ENCODE peak calls at places on chromosomes 7 and 10, in four cellular contexts. S is brain microvascular endothelial cell, B is thoracic aorta, Z is sigmoid colon. W is an unnamed sample.

GRCh38 chr7:114392686-114393085 is 21.9 kb upstream of the FOXP2 start:
- DNase-seq in S (peak; percentile 12), B (no peak), Z (no peak), W (no peak)

GRCh38 chr7:33444501-33444900 is 315.1 kb downstream of the BBS9 start:
- DNase-seq in S (no peak), B (no peak), Z (peak; percentile 61), W (no peak)

GRCh38 chr7:22357311-22358175 is 589 bp upstream of the RAPGEF5 start:
- DNase-seq in S (no peak), B (no peak), Z (no peak), W (no peak)

GRCh38 chr10:119445311-119445934 is 97.1 kb downstream of the RGS10 start:
- DNase-seq in S (peak; percentile 67), B (no peak), Z (peak; percentile 93), W (peak; percentile 64)

GRCh38 chr10:91349381-91349780 is 60.8 kb upstream of the HECTD2 start:
- DNase-seq in S (peak; percentile 94), B (peak; percentile 72), Z (no peak), W (no peak)

GRCh38 chr7:151632750-151633515 is 113.2 kb upstream of the RHEB start:
- DNase-seq in S (peak; percentile 52), B (no peak), Z (peak; percentile 73), W (no peak)

GRCh38 chr7:106501605-106502580 is 159.1 kb downstream of the CCDC71L start:
- DNase-seq in S (no peak), B (no peak), Z (no peak), W (no peak)

GRCh38 chr7:118590107-118590506 is 365.6 kb downstream of the ANKRD7 start:
- DNase-seq in S (peak; percentile 7), B (no peak), Z (no peak), W (no peak)

GRCh38 chr10:89576696-89577095 is 41.3 kb upstream of the SLC16A12 start:
- DNase-seq in S (no peak), B (no peak), Z (no peak), W (no peak)

GRCh38 chr10:122144199-122144598 is 126.9 kb upstream of the BTBD16 start:
- DNase-seq in S (no peak), B (no peak), Z (no peak), W (no peak)

GRCh38 chr10:76874151-76874550 is 763.5 kb downstream of the KCNMA1 start:
- DNase-seq in S (peak; percentile 46), B (peak; percentile 70), Z (peak; percentile 72), W (no peak)

GRCh38 chr10:110504111-110504735 is 6.5 kb downstream of the DUSP5 start:
- DNase-seq in S (peak; percentile 52), B (no peak), Z (peak; percentile 75), W (no peak)

GRCh38 chr7:1567893-1568292 is 1.9 kb downstream of the PSMG3 start:
- DNase-seq in S (peak; percentile 81), B (no peak), Z (no peak), W (no peak)
- H3K27ac ChIP-seq in S (peak overlapping the region; percentile 95), B (no peak overlapping the region), Z (no peak overlapping the region), W (no peak overlapping the region)

DNA sequence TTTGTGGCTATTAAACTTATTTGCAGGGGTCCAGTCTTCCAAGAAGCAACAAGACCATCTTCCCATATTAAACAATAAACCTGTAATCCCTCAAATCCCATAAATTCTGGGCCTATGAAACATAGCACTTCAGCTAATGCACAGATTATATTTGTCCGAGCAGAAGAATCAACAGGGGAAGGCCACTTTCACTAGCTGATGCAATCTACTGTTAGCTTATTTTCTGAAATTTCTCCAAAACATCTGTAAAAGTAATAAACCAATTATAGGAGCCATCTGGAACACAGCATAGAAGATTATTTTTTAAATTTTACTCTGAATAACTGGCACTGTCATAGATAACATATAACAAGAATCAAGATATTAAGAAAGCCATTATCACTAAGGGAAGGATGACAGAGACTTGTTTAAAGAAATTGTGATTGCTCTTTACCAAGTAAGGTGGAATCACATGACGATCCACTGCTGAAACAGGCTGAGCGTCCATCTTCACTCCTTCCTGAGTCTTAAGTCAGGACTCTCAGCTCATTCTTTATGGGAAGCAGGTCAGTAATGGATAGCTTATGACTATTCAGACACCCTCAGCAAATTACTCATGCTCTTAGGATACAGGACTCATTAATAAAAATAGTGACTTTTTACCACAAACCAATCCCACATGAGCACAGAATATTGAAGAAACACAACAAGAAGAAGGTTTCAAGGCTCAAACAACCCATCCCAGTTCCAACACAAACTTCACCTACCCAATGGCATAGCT is 719.5 kb downstream of the XPNPEP1 start:
- DNase-seq in S (no peak), B (no peak), Z (no peak), W (no peak)
- H3K27ac ChIP-seq in S (no peak overlapping the region), B (no peak overlapping the region), Z (no peak overlapping the region), W (no peak overlapping the region)

DNA sequence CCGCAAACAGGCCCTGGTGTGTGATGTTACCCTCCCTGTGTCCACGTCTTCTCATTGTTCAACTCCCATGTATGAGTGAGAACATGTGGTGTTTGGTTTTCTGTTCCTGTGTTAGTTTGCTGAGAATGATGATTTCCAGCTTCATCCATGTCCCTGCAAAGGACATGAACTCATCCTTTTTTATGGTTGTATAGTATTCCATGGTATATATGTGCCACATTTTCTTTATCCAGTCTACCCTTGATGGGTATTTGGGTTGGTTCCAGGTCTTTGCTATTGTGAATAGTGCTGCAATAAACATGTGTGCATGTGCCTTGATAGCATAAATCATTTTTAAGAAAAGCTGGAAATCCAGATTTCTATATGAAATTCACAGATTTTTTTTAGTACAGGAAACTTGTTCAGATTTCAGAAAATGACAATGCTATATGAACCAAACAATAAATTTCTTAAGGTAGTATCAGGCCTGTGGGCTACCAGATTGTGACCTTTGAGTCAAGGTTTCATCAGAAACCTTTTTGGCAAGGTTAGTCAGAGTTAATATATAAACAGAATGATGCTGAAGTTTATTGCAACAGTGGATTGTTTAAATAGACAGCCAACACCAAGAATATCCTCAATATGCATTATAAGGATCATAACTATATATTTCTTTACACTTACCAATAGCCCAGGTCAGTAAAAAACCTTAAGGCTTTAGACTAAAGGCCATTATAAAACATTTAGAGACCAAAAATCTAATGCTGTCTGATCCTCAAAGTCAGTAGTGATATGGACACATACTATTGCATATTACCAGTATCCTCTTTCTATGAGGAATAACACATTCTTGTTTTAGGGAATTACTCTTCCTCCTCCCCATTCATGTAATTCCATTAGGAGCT is 68.7 kb upstream of the PAPSS2 start:
- DNase-seq in S (no peak), B (no peak), Z (no peak), W (no peak)
- H3K27ac ChIP-seq in S (no peak overlapping the region), B (no peak overlapping the region), Z (no peak overlapping the region), W (no peak overlapping the region)

DNA sequence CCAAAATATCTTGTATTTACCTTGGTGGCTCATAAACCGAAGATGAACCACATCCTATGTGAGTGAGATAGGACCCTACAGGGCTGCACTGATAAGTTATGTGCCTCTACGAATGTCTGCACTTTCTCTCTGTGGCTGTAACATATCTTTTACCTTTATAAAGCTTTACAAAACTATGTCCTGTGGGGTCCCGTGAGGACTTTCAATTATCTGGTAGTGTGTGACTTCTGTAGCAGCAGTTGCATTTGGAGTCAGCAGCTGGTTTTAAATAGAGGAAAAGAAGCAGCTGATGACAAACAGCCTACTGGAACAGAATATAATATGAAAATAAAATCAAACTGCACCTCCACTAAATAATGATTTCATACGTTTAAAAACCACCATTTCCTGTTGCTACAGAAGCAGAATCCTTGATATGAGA is 222.4 kb upstream of the GNAI1 start:
- DNase-seq in S (no peak), B (no peak), Z (no peak), W (no peak)
- H3K27ac ChIP-seq in S (no peak overlapping the region), B (no peak overlapping the region), Z (no peak overlapping the region), W (no peak overlapping the region)

DNA sequence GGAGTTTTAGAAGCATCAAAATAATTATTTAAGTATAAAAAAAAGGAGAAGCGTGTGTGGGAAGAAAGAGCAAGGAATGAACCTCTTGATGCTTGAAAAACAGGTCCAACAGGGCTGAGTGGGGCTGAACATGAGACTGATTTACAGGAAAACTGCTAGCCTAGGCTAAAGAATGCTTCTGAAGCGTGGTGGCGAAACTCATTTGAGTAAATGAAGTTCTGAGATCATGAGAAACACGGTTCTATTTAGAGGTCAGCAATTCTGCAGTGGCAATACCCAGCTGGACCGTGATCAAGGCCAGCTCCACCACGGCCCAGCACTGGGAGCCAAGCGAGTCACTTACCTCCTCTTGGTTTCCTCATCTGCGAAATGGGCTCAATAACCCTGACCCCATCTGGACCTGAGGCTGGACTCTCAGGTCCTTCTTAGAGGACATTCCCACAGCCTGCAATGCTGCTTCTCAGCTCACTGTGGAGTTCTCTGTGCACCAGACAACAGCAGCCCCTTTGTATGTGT is 140.1 kb upstream of the ADAM12 start:
- DNase-seq in S (no peak), B (no peak), Z (no peak), W (no peak)
- H3K27ac ChIP-seq in S (no peak overlapping the region), B (no peak overlapping the region), Z (no peak overlapping the region), W (no peak overlapping the region)

W was measured in caudate nucleus.